ENCODE peak calls at places on chromosomes 3 and 15, in six cellular contexts. T is CD8-positive, alpha-beta T cell; H is heart right ventricle; Q is sigmoid colon; Y is CD4-positive, alpha-beta memory T cell; Z is neuronal stem cell. I is an unnamed sample. For H3K27me3, the result is how much of the 10 kb centered on the place peaks cover.

GRCh38 chr3:136332776-136333175 is 82.6 kb downstream of the PCCB start:
- DNase-seq in T (no peak), H (no peak), Q (no peak), Y (no peak), Z (no peak), I (no peak)

GRCh38 chr15:35624881-35625280 is 78.9 kb upstream of the DPH6 start:
- DNase-seq in T (no peak), H (no peak), Q (peak), Y (no peak), Z (no peak), I (peak)

GRCh38 chr3:23607184-23607847 is 198.4 kb upstream of the UBE2E1 start:
- DNase-seq in T (no peak), H (no peak), Q (no peak), Y (no peak), Z (no peak), I (no peak)

GRCh38 chr15:91872356-91873132 is 19.0 kb downstream of the SLCO3A1 start:
- DNase-seq in T (no peak), H (no peak), Q (no peak), Y (no peak), Z (no peak), I (no peak)

GRCh38 chr3:18049101-18049500 is 306.7 kb upstream of the TBC1D5 start:
- DNase-seq in T (no peak), H (no peak), Q (no peak), Y (no peak), Z (no peak), I (no peak)

GRCh38 chr15:66785637-66786036 is 83.6 kb downstream of the SMAD6 start:
- DNase-seq in T (no peak), H (no peak), Q (no peak), Y (no peak), Z (no peak), I (no peak)

GRCh38 chr3:37941608-37942540 is 48.7 kb upstream of the VILL start:
- DNase-seq in T (no peak), H (no peak), Q (no peak), Y (no peak), Z (no peak), I (no peak)

GRCh38 chr3:133944181-133944580 is 48.5 kb upstream of the RAB6B start:
- DNase-seq in T (no peak), H (no peak), Q (peak), Y (no peak), Z (no peak), I (peak)

GRCh38 chr3:134092231-134092701 is 62.5 kb upstream of the SLCO2A1 start:
- DNase-seq in T (no peak), H (no peak), Q (no peak), Y (no peak), Z (no peak), I (no peak)

DNA sequence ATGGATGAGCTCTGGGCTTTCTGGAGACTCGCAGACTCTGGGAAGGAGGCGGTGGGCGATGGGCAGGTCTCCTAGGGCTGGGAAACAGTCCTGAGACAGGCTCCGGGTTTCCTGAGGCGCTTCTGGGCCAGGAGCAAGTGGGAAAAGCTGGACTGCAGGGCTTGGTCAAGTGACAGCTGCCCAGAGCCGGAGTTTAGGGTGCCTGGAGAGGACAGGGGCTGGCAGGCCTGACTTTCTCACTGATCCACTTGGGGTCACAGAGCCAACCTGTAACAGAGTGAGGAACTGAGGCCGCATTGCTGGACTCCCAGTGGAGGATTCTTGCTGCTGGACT is 107.9 kb downstream of the APBA2 start:
- DNase-seq in T (no peak), H (no peak), Q (no peak), Y (no peak), Z (no peak), I (no peak)
- H3K27me3 ChIP-seq in T (under half), H (under half), Q (under half), Y (under half), Z (under half), I (under half)

DNA sequence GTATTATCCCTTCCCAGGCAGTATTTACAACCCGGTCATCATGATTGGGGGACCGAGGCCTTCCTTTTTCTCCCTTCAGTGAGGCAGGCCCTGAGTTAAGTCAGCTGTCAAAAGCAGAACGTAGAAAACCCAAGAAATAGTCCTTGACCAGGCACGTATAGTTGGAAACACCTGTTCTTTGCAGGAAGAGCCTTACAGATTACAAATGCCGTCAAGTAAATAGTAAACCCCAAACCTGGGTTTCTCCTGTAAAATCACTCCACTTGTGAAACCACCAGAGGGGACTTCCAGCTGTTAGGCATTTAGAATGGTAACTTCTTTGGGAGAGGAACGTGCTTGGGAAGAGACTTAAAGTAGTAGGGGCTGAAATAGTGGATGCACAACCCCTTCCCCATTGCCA is 1.0 kb upstream of the BTBD1 start:
- DNase-seq in T (no peak), H (no peak), Q (no peak), Y (no peak), Z (no peak), I (no peak)
- H3K27ac ChIP-seq in T (no peak), H (peak), Q (peak), Y (peak), Z (no peak), I (peak)

DNA sequence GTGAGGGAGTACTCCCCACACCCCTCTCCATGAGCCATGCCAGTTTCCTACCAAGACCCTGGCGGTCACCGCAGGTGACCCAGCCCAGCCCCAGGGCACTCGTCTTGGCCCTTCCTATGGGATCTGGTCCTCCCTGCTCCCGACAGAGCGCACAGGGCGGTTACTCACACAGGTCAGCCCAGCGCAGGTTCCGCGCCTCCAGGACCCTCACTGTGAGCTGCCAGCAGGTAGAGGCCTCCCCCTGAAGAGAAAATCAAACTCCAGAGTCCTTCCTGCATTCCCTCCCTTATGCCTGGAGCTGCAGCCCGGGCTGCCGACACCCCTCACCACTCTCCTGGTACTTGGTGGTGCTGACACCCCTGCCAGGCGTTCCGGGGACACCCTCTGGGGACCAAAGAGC is 6.9 kb downstream of the PLA2G4D start:
- DNase-seq in T (no peak), H (no peak), Q (no peak), Y (no peak), Z (no peak), I (no peak)
- H3K27me3 ChIP-seq in T (under half), H (under half), Q (under half), Y (under half), Z (under half), I (under half)

DNA sequence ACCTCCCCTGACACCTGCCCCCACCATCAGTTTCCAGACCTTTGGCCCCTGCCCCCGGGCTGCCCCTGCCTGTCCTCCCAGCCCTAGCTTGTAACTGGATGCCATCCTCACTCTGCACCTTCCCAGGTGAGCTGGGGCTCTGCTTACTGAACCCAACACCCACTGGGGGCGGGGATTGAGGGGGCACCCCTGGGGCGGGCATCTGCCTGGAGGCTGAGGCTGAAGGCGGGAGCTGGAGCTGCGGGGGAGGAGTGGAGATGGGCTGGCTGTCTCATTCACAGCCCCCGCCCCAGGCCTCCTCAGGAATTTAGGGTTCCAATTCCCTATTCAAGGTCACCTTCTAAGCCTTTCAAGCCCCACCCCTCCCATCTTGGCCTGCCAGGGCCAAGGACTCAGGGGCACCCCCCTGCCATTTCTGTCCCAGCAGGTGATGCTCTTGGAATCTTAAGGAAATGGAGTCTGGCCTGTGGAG is 17.7 kb downstream of the PIF1 start:
- DNase-seq in T (no peak), H (no peak), Q (peak), Y (no peak), Z (no peak), I (no peak)
- H3K27ac ChIP-seq in T (no peak), H (peak), Q (peak), Y (no peak), Z (no peak), I (no peak)

I was measured in ascending aorta.